ENCODE peak calls at places on chromosomes 1 and 21, in five cellular contexts. S, X, J, M and Q are unnamed samples.
A peak's percentile ranks its signal among the peaks of the same experiment; 100 is the strongest.

GRCh38 chr21:40683349-40683748 is 163.6 kb downstream of the DSCAM start:
- DNase-seq in S (no peak), X (no peak), J (no peak), M (no peak), Q (no peak)

GRCh38 chr1:50027794-50028193 is 4.0 kb upstream of the AGBL4 start:
- DNase-seq in S (no peak), X (no peak), J (no peak), M (no peak), Q (no peak)

GRCh38 chr1:56709269-56709880 is 64.3 kb downstream of the PRKAA2 start:
- DNase-seq in S (peak; percentile 38), X (peak; percentile 76), J (peak; percentile 87), M (peak; percentile 65), Q (peak; percentile 68)

GRCh38 chr1:48462716-48463285 is 9.2 kb downstream of the SPATA6 start:
- DNase-seq in S (no peak), X (no peak), J (no peak), M (peak; percentile 12), Q (no peak)

GRCh38 chr1:76786232-76786631 is 81.0 kb upstream of the ST6GALNAC5 start:
- DNase-seq in S (no peak), X (peak; percentile 68), J (no peak), M (no peak), Q (no peak)

GRCh38 chr1:19476440-19477190 is 8.7 kb downstream of the CAPZB start:
- DNase-seq in S (no peak), X (peak; percentile 42), J (no peak), M (no peak), Q (no peak)

GRCh38 chr1:25565188-25565591 is 21.8 kb downstream of the LDLRAP1 start:
- DNase-seq in S (no peak), X (peak; percentile 15), J (no peak), M (no peak), Q (no peak)

GRCh38 chr21:32055305-32055704 is 182.5 kb downstream of the HUNK start:
- DNase-seq in S (no peak), X (no peak), J (no peak), M (no peak), Q (no peak)

GRCh38 chr1:6471969-6472368 is 6.0 kb upstream of the TNFRSF25 start:
- DNase-seq in S (no peak), X (no peak), J (peak; percentile 46), M (no peak), Q (peak; percentile 60)

GRCh38 chr1:25599969-25600610 is 16.5 kb upstream of the MAN1C1 start:
- DNase-seq in S (no peak), X (no peak), J (no peak), M (no peak), Q (no peak)

GRCh38 chr21:45312296-45312695 is 24.6 kb upstream of the POFUT2 start:
- DNase-seq in S (no peak), X (no peak), J (no peak), M (no peak), Q (no peak)

GRCh38 chr1:210655511-210655910 is 326.8 kb downstream of the HHAT start:
- DNase-seq in S (no peak), X (no peak), J (no peak), M (no peak), Q (no peak)

DNA sequence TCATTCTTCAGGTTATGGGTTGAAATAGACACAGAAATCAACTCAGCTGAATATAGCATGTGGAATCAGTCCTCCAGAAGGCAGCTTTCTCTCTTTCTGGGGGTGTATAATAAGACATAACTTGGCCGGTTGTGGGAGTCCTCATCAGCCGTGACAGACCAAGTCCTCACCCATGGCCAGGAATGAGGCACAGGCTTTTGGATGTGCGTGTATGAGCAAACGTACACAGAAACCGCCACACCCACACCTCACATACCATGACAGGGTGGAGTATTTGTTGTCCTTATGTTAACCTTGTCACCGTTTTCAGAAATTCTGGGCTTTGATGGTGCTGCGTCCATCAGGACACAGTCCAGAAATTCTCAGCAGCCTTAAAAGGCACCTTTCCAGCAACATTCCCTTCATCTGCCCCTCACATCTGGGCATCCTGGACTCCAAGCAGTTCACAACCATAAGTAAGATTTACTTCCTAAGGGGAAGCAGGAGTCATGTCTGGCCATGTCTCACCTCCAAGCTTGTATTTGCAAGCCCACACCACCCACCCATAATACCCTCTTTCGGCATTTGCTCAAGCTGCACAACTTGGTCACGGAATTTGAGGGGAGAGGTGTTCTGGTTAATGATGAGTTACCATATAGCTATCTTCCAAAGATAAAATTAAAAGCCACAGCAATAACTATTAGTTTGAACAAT is 12.4 kb downstream of the C1orf116 start:
- DNase-seq in S (peak; percentile 92), X (no peak), J (peak; percentile 100), M (no peak), Q (peak; percentile 77)
- H3K4me1 ChIP-seq in S (peaks cover 80% of the 10 kb centered on the region), X (peaks cover 2% of the 10 kb centered on the region), J (peaks cover 77% of the 10 kb centered on the region), M (peaks cover 4% of the 10 kb centered on the region), Q (peaks cover 26% of the 10 kb centered on the region)

DNA sequence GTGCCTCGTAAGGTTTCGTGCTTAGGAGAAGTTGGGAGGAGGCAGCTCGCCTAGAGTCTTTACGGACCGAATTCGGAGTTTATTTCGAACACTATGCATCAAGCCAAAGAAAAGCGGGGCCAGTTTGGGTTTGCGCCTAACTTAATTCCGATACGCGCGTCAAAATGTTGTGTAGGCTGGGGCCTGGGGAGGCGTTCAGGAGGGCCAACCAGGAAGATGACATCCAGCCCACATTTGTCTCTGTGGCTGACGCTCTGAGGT is 6.4 kb downstream of the FOXD2 start:
- DNase-seq in S (no peak), X (no peak), J (no peak), M (no peak), Q (no peak)
- TF ChIP-seq EZH2 in S (peak; percentile 90), X (no peak), J (no peak), M (no peak), Q (no peak)

GRCh38 chr1:2288308-2288707 is 60.2 kb downstream of the SKI start:
- DNase-seq in S (no peak), X (no peak), J (no peak), M (no peak), Q (no peak)

GRCh38 chr1:2284932-2285331 is 56.8 kb downstream of the SKI start:
- DNase-seq in S (no peak), X (no peak), J (no peak), M (no peak), Q (peak; percentile 38)

GRCh38 chr1:2287649-2288048 is 59.5 kb downstream of the SKI start:
- DNase-seq in S (no peak), X (no peak), J (no peak), M (no peak), Q (no peak)

GRCh38 chr1:2288816-2289536 is 60.9 kb downstream of the SKI start:
- DNase-seq in S (no peak), X (no peak), J (no peak), M (no peak), Q (no peak)

DNA sequence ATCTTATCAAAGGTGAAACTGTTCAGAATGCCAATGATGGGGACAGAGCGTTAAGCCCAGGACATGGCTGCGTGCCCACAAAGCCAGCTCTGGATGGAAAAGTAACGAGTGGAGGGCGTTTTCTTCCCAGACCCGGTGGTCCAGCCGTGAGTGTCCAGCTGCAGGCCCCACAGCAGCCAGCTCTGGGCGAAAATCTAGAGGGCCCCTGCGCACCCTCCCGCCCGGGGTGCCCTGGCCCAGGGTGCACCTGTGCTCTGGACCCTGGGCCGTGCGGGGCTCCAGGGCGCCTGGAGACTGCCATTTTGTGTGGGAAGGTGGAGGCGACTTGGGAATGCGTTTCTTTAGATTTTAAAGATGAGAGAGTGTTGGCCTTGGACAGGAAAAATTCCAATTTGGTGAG is 58.8 kb downstream of the SKI start:
- DNase-seq in S (no peak), X (no peak), J (no peak), M (no peak), Q (no peak)
- H3K4me1 ChIP-seq in S (peaks cover 24% of the 10 kb centered on the region), X (peaks cover 22% of the 10 kb centered on the region), J (no peaks in the 10 kb centered on the region), M (peaks cover 24% of the 10 kb centered on the region), Q (no peaks in the 10 kb centered on the region)

DNA sequence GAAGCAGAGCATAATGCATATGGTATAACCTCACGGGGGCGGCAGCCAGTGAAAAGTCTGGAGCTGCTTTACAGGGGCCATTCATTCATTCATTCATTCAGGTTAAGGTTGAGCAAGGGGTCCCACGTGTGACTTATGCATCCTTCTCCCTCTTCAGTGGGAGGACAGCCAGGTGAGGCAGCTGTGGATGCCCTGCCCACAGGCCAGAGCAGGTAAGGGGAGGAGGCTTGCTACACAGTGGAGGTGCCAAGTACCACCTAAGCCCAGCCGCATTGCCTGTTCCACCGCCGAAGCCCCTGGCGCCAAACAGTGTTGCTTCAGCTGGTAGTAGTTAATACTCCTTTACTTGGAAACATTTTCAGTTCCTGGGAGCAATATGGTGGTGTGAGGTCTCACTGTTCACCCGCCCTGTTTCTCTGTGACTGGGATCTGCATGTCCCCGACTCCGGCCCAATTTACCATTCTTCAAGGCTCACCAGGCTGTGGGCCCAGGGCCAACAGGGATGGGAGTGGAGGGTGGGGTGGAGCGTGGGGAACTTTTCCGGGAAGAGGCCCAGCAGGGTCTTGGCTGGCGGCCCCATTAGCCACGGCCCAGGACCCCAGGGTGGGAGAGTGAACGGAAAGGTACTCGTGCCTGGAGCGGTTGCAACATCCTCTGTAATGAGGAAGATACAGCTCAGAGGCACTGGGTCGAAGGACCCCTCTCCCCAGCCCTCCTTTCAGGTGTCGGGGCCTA is 722 bp upstream of the PODN start:
- DNase-seq in S (no peak), X (peak; percentile 46), J (no peak), M (no peak), Q (no peak)
- TF ChIP-seq EZH2 in S (peak; percentile 84), X (no peak), J (no peak), M (no peak), Q (no peak)

GRCh38 chr1:94644371-94644770 is 102.8 kb upstream of the F3 start:
- DNase-seq in S (no peak), X (no peak), J (no peak), M (no peak), Q (no peak)

GRCh38 chr1:94640125-94640524 is 98.6 kb upstream of the F3 start:
- DNase-seq in S (no peak), X (no peak), J (no peak), M (no peak), Q (no peak)

GRCh38 chr1:94643776-94644175 is 102.2 kb upstream of the F3 start:
- DNase-seq in S (no peak), X (no peak), J (no peak), M (no peak), Q (no peak)

GRCh38 chr1:94642617-94643315 is 101.2 kb upstream of the F3 start:
- DNase-seq in S (no peak), X (no peak), J (no peak), M (no peak), Q (no peak)

DNA sequence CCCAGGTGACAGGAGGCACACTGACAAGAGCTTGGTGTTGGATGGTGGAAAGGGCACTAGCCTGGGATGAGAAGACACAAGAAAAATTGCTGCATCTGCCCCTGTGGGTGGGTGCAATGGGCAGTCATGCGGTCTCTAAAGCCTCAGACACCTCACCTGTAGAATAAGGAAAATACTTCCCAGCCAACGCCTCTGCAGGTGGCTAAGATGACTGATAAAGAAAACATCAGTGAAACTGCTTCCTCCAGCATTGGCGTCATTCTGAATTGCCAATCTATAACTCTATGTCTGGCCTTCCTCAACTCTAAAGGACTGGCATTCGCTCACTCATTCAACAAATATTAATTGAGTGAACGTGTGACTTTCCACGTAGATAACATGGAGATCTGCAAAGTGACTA is 100.4 kb upstream of the F3 start:
- DNase-seq in S (peak; percentile 87), X (no peak), J (no peak), M (no peak), Q (no peak)
- H3K4me1 ChIP-seq in S (peaks cover 47% of the 10 kb centered on the region), X (peaks cover 11% of the 10 kb centered on the region), J (peaks cover 10% of the 10 kb centered on the region), M (peaks cover 5% of the 10 kb centered on the region), Q (peaks cover 10% of the 10 kb centered on the region)

DNA sequence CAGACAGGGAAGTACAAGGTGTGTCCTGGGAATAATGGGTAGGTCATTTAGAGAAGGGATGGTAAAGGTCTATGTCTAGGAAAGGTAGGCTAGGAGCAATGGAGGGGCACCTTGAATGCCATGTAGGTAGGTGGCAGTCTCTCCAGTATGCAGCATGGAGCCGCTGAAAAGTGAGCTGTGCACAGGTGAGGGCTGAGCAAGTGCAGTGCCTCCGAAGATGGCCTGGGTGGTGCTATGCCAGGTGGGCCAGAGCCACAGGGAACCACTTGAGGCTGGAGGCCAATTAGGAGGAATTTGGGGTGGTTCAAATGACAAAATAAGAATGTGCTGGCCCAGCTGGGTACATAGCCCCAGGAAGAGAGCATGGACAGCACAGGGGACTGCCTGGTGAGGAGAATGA is 25.0 kb downstream of the RNU5D-1 start:
- DNase-seq in S (no peak), X (no peak), J (no peak), M (no peak), Q (no peak)
- TF ChIP-seq EZH2 in S (no peak), X (no peak), J (no peak), M (no peak), Q (no peak)